ENCODE peak calls at places on chromosomes 11 and 22, in seven cellular contexts. One of them, this sample, is unnamed.

GRCh38 chr22:47195156-47195675 is 432.8 kb downstream of the TBC1D22A start:
- DNase-seq in stomach: peak; percentile 16
- DNase-seq in K562: no peak
- DNase-seq in H1: no peak
- DNase-seq in HL-60: no peak
- DNase-seq in GM23338: no peak
- DNase-seq in transverse colon: no peak
- DNase-seq in this sample: no peak

GRCh38 chr22:27662359-27663030 is 139.1 kb downstream of the MN1 start:
- DNase-seq in stomach: peak; percentile 49
- DNase-seq in K562: no peak
- DNase-seq in H1: no peak
- DNase-seq in HL-60: no peak
- DNase-seq in GM23338: no peak
- DNase-seq in transverse colon: no peak
- DNase-seq in this sample: no peak

GRCh38 chr11:12817681-12818332 is 143.6 kb downstream of the TEAD1 start:
- DNase-seq in stomach: no peak
- DNase-seq in K562: no peak
- DNase-seq in H1: no peak
- DNase-seq in HL-60: no peak
- DNase-seq in GM23338: no peak
- DNase-seq in transverse colon: no peak
- DNase-seq in this sample: no peak

GRCh38 chr22:48501231-48501750 is 1326.4 kb downstream of the BRD1 start:
- DNase-seq in stomach: no peak
- DNase-seq in K562: no peak
- DNase-seq in H1: no peak
- DNase-seq in HL-60: no peak
- DNase-seq in GM23338: no peak
- DNase-seq in transverse colon: no peak
- DNase-seq in this sample: no peak

GRCh38 chr11:116384407-116384806 is 388.4 kb downstream of the BUD13 start:
- DNase-seq in stomach: no peak
- DNase-seq in K562: no peak
- DNase-seq in H1: no peak
- DNase-seq in HL-60: no peak
- DNase-seq in GM23338: no peak
- DNase-seq in transverse colon: no peak
- DNase-seq in this sample: no peak

GRCh38 chr22:43142881-43143562 is at the start of gene MCAT:
- DNase-seq in stomach: peak; percentile 90
- DNase-seq in K562: peak; percentile 87
- DNase-seq in H1: peak; percentile 90
- DNase-seq in HL-60: peak; percentile 83
- DNase-seq in GM23338: peak; percentile 84
- DNase-seq in transverse colon: peak; percentile 90
- DNase-seq in this sample: no peak

GRCh38 chr11:22371188-22371587 is 33.0 kb downstream of the SLC17A6 start:
- DNase-seq in stomach: no peak
- DNase-seq in K562: no peak
- DNase-seq in H1: no peak
- DNase-seq in HL-60: no peak
- DNase-seq in GM23338: peak; percentile 85
- DNase-seq in transverse colon: no peak
- DNase-seq in this sample: no peak

GRCh38 chr22:50620861-50621490 is 7.0 kb downstream of the ARSA start:
- DNase-seq in stomach: no peak
- DNase-seq in K562: no peak
- DNase-seq in H1: no peak
- DNase-seq in HL-60: no peak
- DNase-seq in GM23338: no peak
- DNase-seq in transverse colon: peak; percentile 45
- DNase-seq in this sample: no peak

GRCh38 chr11:125451400-125452124 is 44.5 kb downstream of the FEZ1 start:
- DNase-seq in stomach: peak; percentile 43
- DNase-seq in K562: peak; percentile 57
- DNase-seq in H1: peak; percentile 90
- DNase-seq in HL-60: no peak
- DNase-seq in GM23338: peak; percentile 96
- DNase-seq in transverse colon: peak; percentile 17
- DNase-seq in this sample: no peak

GRCh38 chr22:50260801-50261614 is 475 bp downstream of the MAPK12 start:
- DNase-seq in stomach: peak; percentile 51
- DNase-seq in K562: peak; percentile 59
- DNase-seq in H1: peak; percentile 72
- DNase-seq in HL-60: no peak
- DNase-seq in GM23338: peak; percentile 59
- DNase-seq in transverse colon: no peak
- DNase-seq in this sample: no peak

GRCh38 chr22:39135092-39135896 is 17.2 kb downstream of the CBX7 start:
- DNase-seq in stomach: no peak
- DNase-seq in K562: peak; percentile 71
- DNase-seq in H1: peak; percentile 90
- DNase-seq in HL-60: no peak
- DNase-seq in GM23338: peak; percentile 91
- DNase-seq in transverse colon: peak; percentile 44
- DNase-seq in this sample: no peak

GRCh38 chr11:68954970-68955958 is 25.5 kb downstream of the MRGPRD start:
- DNase-seq in stomach: peak; percentile 51
- DNase-seq in K562: peak; percentile 67
- DNase-seq in H1: peak; percentile 61
- DNase-seq in HL-60: peak; percentile 29
- DNase-seq in GM23338: peak; percentile 47
- DNase-seq in transverse colon: peak; percentile 77
- DNase-seq in this sample: no peak

GRCh38 chr22:26671317-26672059 is 14.1 kb downstream of the MIAT start:
- DNase-seq in stomach: peak; percentile 37
- DNase-seq in K562: no peak
- DNase-seq in H1: no peak
- DNase-seq in HL-60: no peak
- DNase-seq in GM23338: peak; percentile 58
- DNase-seq in transverse colon: peak; percentile 60
- DNase-seq in this sample: no peak

GRCh38 chr11:26150046-26150445 is 181.9 kb upstream of the ANO3 start:
- DNase-seq in stomach: no peak
- DNase-seq in K562: no peak
- DNase-seq in H1: no peak
- DNase-seq in HL-60: no peak
- DNase-seq in GM23338: no peak
- DNase-seq in transverse colon: no peak
- DNase-seq in this sample: no peak

GRCh38 chr22:28899199-28899853 is 16.0 kb downstream of the ZNRF3 start:
- DNase-seq in stomach: no peak
- DNase-seq in K562: no peak
- DNase-seq in H1: no peak
- DNase-seq in HL-60: no peak
- DNase-seq in GM23338: no peak
- DNase-seq in transverse colon: no peak
- DNase-seq in this sample: no peak

GRCh38 chr11:128585498-128586238 is 1.7 kb downstream of the ETS1 start:
- DNase-seq in stomach: no peak
- DNase-seq in K562: no peak
- DNase-seq in H1: no peak
- DNase-seq in HL-60: no peak
- DNase-seq in GM23338: peak; percentile 41
- DNase-seq in transverse colon: no peak
- DNase-seq in this sample: no peak

GRCh38 chr11:128589998-128590397 is 2.6 kb upstream of the ETS1 start:
- DNase-seq in stomach: no peak
- DNase-seq in K562: no peak
- DNase-seq in H1: no peak
- DNase-seq in HL-60: no peak
- DNase-seq in GM23338: no peak
- DNase-seq in transverse colon: no peak
- DNase-seq in this sample: no peak

GRCh38 chr11:128588086-128588485 is 728 bp upstream of the ETS1 start:
- DNase-seq in stomach: no peak
- DNase-seq in K562: no peak
- DNase-seq in H1: no peak
- DNase-seq in HL-60: no peak
- DNase-seq in GM23338: no peak
- DNase-seq in transverse colon: no peak
- DNase-seq in this sample: no peak

GRCh38 chr11:128586689-128587088 is 669 bp downstream of the ETS1 start:
- DNase-seq in stomach: no peak
- DNase-seq in K562: no peak
- DNase-seq in H1: no peak
- DNase-seq in HL-60: no peak
- DNase-seq in GM23338: no peak
- DNase-seq in transverse colon: no peak
- DNase-seq in this sample: no peak

DNA sequence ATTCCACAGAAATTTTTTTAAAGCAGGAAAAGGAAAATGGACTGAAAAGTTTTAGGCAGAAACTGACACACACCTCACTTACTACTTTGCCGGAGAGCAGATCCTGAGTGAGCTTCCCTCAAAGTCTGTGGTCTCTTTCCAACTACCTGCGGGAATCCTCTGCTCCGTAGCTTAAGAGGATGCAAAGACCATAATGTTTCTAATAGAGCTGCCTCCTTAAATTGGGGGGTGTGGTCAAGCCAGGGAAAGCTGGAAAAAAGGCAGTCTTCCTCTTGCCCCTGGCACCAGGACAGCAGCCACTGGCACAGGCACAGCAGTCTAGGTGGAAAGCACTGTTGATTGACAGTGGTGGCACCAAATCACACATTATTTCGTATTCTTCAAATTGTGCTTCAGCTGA is at the start of gene ETS1:
- DNase-seq in stomach: peak; percentile 44
- DNase-seq in K562: no peak
- DNase-seq in H1: no peak
- DNase-seq in HL-60: no peak
- DNase-seq in GM23338: peak; percentile 82
- DNase-seq in transverse colon: no peak
- DNase-seq in this sample: no peak
- TF ChIP-seq POLR2AphosphoS5 in stomach: no peak
- TF ChIP-seq POLR2AphosphoS5 in K562: no peak
- TF ChIP-seq POLR2AphosphoS5 in H1: peak; percentile 46
- TF ChIP-seq POLR2AphosphoS5 in HL-60: no peak
- TF ChIP-seq POLR2AphosphoS5 in GM23338: peak; percentile 90
- TF ChIP-seq POLR2AphosphoS5 in transverse colon: no peak
- TF ChIP-seq POLR2AphosphoS5 in this sample: no peak

GRCh38 chr11:61679893-61680621 is at the start of gene DAGLA:
- DNase-seq in stomach: peak; percentile 83
- DNase-seq in K562: peak; percentile 93
- DNase-seq in H1: peak; percentile 90
- DNase-seq in HL-60: peak; percentile 76
- DNase-seq in GM23338: peak; percentile 73
- DNase-seq in transverse colon: peak; percentile 74
- DNase-seq in this sample: no peak
- TF ChIP-seq POLR2AphosphoS5 in stomach: no peak
- TF ChIP-seq POLR2AphosphoS5 in K562: no peak
- TF ChIP-seq POLR2AphosphoS5 in H1: no peak
- TF ChIP-seq POLR2AphosphoS5 in HL-60: no peak
- TF ChIP-seq POLR2AphosphoS5 in GM23338: no peak
- TF ChIP-seq POLR2AphosphoS5 in transverse colon: no peak
- TF ChIP-seq POLR2AphosphoS5 in this sample: no peak

GRCh38 chr11:114195981-114196731 is 100.0 kb upstream of the NNMT start:
- DNase-seq in stomach: peak; percentile 78
- DNase-seq in K562: peak; percentile 46
- DNase-seq in H1: no peak
- DNase-seq in HL-60: no peak
- DNase-seq in GM23338: no peak
- DNase-seq in transverse colon: no peak
- DNase-seq in this sample: no peak

GRCh38 chr11:114193730-114194674 is 102.2 kb upstream of the NNMT start:
- DNase-seq in stomach: no peak
- DNase-seq in K562: no peak
- DNase-seq in H1: no peak
- DNase-seq in HL-60: no peak
- DNase-seq in GM23338: no peak
- DNase-seq in transverse colon: no peak
- DNase-seq in this sample: no peak

GRCh38 chr11:114197799-114198500 is 98.2 kb upstream of the NNMT start:
- DNase-seq in stomach: peak; percentile 85
- DNase-seq in K562: no peak
- DNase-seq in H1: no peak
- DNase-seq in HL-60: no peak
- DNase-seq in GM23338: no peak
- DNase-seq in transverse colon: peak; percentile 63
- DNase-seq in this sample: no peak

GRCh38 chr11:114199051-114199450 is 97.1 kb upstream of the NNMT start:
- DNase-seq in stomach: no peak
- DNase-seq in K562: no peak
- DNase-seq in H1: no peak
- DNase-seq in HL-60: no peak
- DNase-seq in GM23338: no peak
- DNase-seq in transverse colon: no peak
- DNase-seq in this sample: no peak

DNA sequence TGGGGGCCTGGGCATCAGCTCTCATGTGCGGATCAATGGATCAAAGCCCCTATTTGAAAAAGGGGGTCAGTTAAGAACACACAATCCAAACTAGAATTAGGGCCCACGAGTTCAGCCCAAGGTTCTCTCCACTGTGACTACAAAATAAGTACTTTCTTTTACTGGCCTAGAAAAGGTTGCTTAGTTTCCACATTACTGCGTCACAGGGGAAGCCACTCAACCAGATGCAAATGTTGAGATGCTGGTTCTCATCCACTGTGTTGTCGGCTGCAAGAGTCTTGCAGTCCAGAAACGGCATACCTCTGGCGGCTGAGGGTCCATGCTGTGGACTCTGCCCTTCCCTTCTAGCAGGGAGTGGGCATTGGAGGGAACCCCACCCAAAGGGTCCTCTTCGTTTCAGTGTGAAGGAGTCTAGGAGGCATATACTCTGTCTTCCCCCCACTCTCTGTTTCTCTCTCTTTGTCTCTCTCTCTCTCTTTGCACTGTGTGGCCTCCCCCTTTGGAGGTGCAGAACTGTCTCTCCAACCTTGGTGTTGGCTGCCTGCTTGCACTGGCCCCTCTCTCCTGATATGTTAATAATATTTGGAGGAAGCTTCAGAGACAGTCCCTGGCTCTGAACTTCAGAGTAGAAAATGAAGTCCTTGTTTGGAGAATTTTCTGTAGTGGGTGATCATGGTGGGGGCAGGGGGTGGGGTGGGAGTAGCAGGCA is 99.1 kb upstream of the NNMT start:
- DNase-seq in stomach: no peak
- DNase-seq in K562: no peak
- DNase-seq in H1: no peak
- DNase-seq in HL-60: no peak
- DNase-seq in GM23338: no peak
- DNase-seq in transverse colon: no peak
- DNase-seq in this sample: no peak
- TF ChIP-seq POLR2AphosphoS5 in stomach: peak; percentile 12
- TF ChIP-seq POLR2AphosphoS5 in K562: no peak
- TF ChIP-seq POLR2AphosphoS5 in H1: no peak
- TF ChIP-seq POLR2AphosphoS5 in HL-60: no peak
- TF ChIP-seq POLR2AphosphoS5 in GM23338: no peak
- TF ChIP-seq POLR2AphosphoS5 in transverse colon: peak; percentile 61
- TF ChIP-seq POLR2AphosphoS5 in this sample: no peak

DNA sequence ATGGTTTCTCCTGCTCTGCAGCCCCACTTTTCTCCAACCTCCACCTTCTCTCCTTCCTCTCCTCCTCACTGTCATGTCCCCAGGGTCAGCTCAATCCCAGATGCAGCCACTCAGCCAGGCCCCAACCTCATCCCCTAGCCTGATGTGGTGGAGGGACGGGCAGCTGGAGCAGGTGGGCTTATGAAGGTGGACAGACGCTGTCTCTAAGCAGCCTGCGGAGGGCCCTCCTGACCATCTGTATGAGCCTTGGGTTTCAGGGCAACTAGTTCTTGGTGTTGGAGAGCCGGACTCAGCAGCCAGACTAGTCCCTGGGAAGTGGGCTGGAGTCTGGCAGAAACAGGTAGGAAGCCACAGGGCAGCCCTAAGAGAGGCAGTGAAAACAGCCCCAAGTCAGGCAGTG is 18.1 kb downstream of the CRYBB2 start:
- DNase-seq in stomach: no peak
- DNase-seq in K562: no peak
- DNase-seq in H1: peak; percentile 49
- DNase-seq in HL-60: no peak
- DNase-seq in GM23338: peak; percentile 55
- DNase-seq in transverse colon: no peak
- DNase-seq in this sample: no peak
- TF ChIP-seq POLR2AphosphoS5 in stomach: no peak
- TF ChIP-seq POLR2AphosphoS5 in K562: no peak
- TF ChIP-seq POLR2AphosphoS5 in H1: no peak
- TF ChIP-seq POLR2AphosphoS5 in HL-60: no peak
- TF ChIP-seq POLR2AphosphoS5 in GM23338: no peak
- TF ChIP-seq POLR2AphosphoS5 in transverse colon: no peak
- TF ChIP-seq POLR2AphosphoS5 in this sample: no peak